ENCODE peak calls at places on chromosomes 6 and 20, in five cellular contexts. T is tibial nerve, I is IMR-90, N is transverse colon, K is endodermal cell. P is an unnamed sample. For H3K4me1, the result is how much of the 10 kb centered on the place peaks cover.

GRCh38 chr20:36925234-36925633 is 26.3 kb downstream of the SAMHD1 start:
- DNase-seq in T (no peak), I (no peak), N (no peak), K (peak), P (no peak)

GRCh38 chr20:62297449-62298227 is 5.2 kb upstream of the ADRM1 start:
- DNase-seq in T (no peak), I (no peak), N (no peak), K (no peak), P (no peak)

GRCh38 chr6:1081566-1081965 is 230.3 kb upstream of the FOXQ1 start:
- DNase-seq in T (no peak), I (peak), N (no peak), K (no peak), P (no peak)

GRCh38 chr6:32868257-32868788 is 14.3 kb downstream of the PSMB9 start:
- DNase-seq in T (peak), I (peak), N (peak), K (peak), P (no peak)

GRCh38 chr6:148650941-148651540 is 95.8 kb upstream of the UST start:
- DNase-seq in T (no peak), I (no peak), N (no peak), K (no peak), P (no peak)

GRCh38 chr20:24522452-24523330 is 53.3 kb downstream of the SYNDIG1 start:
- DNase-seq in T (no peak), I (no peak), N (no peak), K (no peak), P (no peak)

GRCh38 chr6:81856872-81857271 is 104.4 kb upstream of the TENT5A start:
- DNase-seq in T (no peak), I (no peak), N (no peak), K (no peak), P (no peak)

GRCh38 chr20:15582146-15582776 is 991.0 kb downstream of the KIF16B start:
- DNase-seq in T (no peak), I (peak), N (no peak), K (no peak), P (no peak)

GRCh38 chr6:147900191-147900830 is 391.8 kb downstream of the SAMD5 start:
- DNase-seq in T (no peak), I (peak), N (no peak), K (peak), P (no peak)

GRCh38 chr20:49335456-49335855 is 57.6 kb upstream of the ZNFX1 start:
- DNase-seq in T (no peak), I (no peak), N (no peak), K (no peak), P (no peak)

GRCh38 chr6:169156108-169156821 is 97.4 kb downstream of the THBS2 start:
- DNase-seq in T (no peak), I (peak), N (no peak), K (peak), P (no peak)

DNA sequence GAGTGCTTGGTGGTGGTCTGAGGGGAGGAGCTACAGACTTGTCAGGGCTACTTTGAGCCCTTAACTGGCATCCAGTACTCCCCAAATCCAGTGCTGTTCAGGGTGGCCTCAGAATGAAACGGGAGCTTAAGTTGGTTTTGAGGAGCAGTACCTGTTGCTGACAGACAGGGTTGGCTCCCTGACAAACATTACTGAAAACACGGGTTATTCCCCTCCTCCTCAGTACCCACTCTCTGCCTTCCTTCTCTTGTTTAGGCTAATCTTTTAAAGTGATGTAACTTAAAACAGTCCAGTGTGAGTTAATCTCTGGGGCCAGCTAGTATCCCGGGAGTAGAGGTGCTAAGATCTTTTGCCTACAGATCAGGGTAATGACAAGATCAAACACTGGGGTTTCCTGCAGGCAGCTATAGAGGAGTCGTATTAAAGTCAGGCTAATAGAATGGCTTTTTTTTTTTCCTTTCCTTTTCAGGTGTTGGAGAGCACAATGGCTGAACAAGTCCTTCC is 3.7 kb downstream of the TNFAIP3 start:
- DNase-seq in T (no peak), I (peak), N (no peak), K (no peak), P (no peak)
- H3K4me3 ChIP-seq in T (peak), I (peak), N (peak), K (peak), P (peak)

GRCh38 chr6:107606407-107606806 is 116.5 kb downstream of the SOBP start:
- DNase-seq in T (no peak), I (no peak), N (no peak), K (no peak), P (no peak)
- H3K4me1 ChIP-seq in T (under half), I (under half), N (under half), K (under half), P (under half)

DNA sequence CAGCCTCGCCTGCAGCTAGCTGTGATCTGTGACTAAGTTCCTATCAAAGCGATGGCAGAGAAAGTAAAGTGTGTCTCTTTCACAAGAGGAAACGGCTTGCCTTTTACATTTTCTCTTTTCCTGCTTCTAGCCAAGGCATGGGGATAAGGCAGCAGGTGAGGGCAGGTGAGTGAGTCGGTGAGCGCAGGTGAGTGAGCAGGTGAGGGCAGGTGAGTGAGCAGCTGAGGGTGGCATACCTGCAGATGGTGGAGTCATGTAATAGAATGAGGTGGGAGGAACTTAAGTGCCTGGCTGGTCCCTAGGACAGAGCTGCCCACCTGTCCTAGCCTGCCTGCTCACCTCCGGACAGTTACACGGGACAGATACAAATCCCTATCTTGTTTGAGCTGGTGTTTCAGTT is 30.8 kb downstream of the ZFP64 start:
- DNase-seq in T (no peak), I (no peak), N (no peak), K (no peak), P (no peak)
- H3K4me3 ChIP-seq in T (no peak), I (no peak), N (no peak), K (no peak), P (no peak)

GRCh38 chr6:158334534-158334933 is 22.3 kb downstream of the TULP4 start:
- DNase-seq in T (no peak), I (no peak), N (no peak), K (no peak), P (no peak)

GRCh38 chr6:158330016-158330415 is 17.8 kb downstream of the TULP4 start:
- DNase-seq in T (no peak), I (no peak), N (no peak), K (no peak), P (no peak)

GRCh38 chr6:158333094-158333493 is 20.8 kb downstream of the TULP4 start:
- DNase-seq in T (no peak), I (no peak), N (no peak), K (no peak), P (no peak)

GRCh38 chr6:158329531-158329930 is 17.3 kb downstream of the TULP4 start:
- DNase-seq in T (no peak), I (no peak), N (no peak), K (no peak), P (no peak)

GRCh38 chr6:158332237-158332636 is 20.0 kb downstream of the TULP4 start:
- DNase-seq in T (no peak), I (no peak), N (no peak), K (no peak), P (no peak)
- H3K4me1 ChIP-seq in T (under half), I (under half), N (under half), K (under half), P (under half)

DNA sequence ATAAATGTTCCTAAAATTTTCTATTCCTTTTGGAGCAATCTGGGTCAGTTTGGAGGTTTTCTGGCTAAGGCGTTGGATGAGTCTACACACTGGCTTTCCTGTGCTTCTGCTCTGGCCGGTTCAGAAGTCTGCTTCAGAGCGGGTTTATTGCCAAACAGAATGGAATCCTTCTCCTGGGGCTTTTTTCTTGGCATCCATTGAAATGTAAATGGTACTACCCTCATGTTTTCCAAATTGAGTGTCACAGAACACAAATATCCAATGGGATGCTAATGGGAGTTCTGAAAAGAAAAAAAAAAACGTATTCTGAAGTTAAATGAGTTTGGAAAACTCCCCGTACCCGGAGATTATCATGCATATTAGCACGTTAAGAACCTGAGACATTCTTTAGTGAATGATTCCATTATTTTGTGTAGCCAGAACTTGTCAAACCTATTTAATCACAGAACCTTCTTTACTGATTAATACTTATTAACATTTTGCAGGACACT is 930.3 kb downstream of the QKI start:
- DNase-seq in T (no peak), I (no peak), N (no peak), K (peak), P (no peak)
- H3K4me3 ChIP-seq in T (no peak), I (no peak), N (no peak), K (peak), P (no peak)

GRCh38 chr6:97406633-97407032 is 123.6 kb upstream of the MMS22L start:
- DNase-seq in T (no peak), I (no peak), N (no peak), K (no peak), P (no peak)

GRCh38 chr6:97411610-97412009 is 128.6 kb upstream of the MMS22L start:
- DNase-seq in T (no peak), I (no peak), N (no peak), K (no peak), P (no peak)

DNA sequence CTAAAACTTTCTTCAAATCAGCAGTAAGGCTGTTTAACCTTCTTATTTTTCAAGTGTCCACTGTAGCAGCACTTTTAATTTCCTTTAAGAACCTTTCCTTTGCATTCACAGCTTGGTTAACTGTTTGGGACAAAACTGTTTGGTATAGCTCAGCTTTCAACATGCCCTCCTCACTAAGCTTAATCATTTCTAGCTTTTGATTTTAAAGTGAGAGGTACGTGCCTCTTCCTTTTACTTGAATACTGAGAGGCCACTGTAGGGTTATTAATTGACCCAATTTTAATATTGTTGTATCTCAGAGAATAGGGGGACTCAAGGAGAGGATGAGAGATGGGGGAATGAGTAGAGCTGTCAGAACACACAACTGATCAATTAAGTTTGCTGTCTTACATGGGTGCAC is 129.5 kb upstream of the MMS22L start:
- DNase-seq in T (no peak), I (no peak), N (no peak), K (no peak), P (no peak)
- H3K4me1 ChIP-seq in T (under half), I (under half), N (under half), K (under half), P (under half)

GRCh38 chr6:110414669-110415296 is 592 bp downstream of the DDO start:
- DNase-seq in T (no peak), I (no peak), N (no peak), K (no peak), P (no peak)

GRCh38 chr6:110410534-110410933 is 4.8 kb downstream of the DDO start:
- DNase-seq in T (no peak), I (no peak), N (no peak), K (no peak), P (no peak)

GRCh38 chr6:110419028-110419739 is 3.8 kb upstream of the DDO start:
- DNase-seq in T (no peak), I (no peak), N (no peak), K (no peak), P (no peak)

GRCh38 chr6:110412258-110412839 is 3.0 kb downstream of the DDO start:
- DNase-seq in T (no peak), I (no peak), N (no peak), K (no peak), P (no peak)

GRCh38 chr6:110415297-110415916 is at the start of gene DDO:
- DNase-seq in T (no peak), I (peak), N (peak), K (no peak), P (no peak)
- H3K4me3 ChIP-seq in T (peak), I (peak), N (peak), K (no peak), P (no peak)

GRCh38 chr6:37145443-37145842 is 24.5 kb upstream of the PIM1 start:
- DNase-seq in T (no peak), I (no peak), N (no peak), K (no peak), P (no peak)
- H3K4me1 ChIP-seq in T (under half), I (under half), N (under half), K (under half), P (under half)

GRCh38 chr6:27679308-27679967 is 206.5 kb upstream of the ZNF184 start:
- DNase-seq in T (no peak), I (no peak), N (no peak), K (peak), P (no peak)
- H3K4me3 ChIP-seq in T (no peak), I (peak), N (no peak), K (peak), P (peak)

DNA sequence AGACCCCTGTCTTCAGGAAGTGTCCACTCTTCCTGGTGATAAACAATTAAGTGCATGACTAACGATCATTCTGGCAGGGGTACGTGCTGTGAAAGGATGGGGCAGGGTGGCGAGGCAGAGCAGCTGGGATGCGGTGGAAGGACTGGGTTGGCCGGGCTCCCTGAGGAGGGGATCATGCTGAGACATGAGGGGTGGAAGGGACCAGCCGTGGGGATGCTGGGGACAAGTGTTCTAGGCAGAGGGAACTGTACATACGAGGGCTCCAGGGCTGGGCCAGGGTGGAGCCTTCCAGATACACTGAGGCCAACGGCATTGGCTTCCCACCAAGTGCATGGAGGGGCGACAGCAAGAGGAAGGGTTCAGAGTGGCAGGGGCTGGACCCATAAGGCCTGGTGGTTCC is 65.7 kb upstream of the SIRPA start:
- DNase-seq in T (no peak), I (no peak), N (no peak), K (no peak), P (no peak)
- H3K4me1 ChIP-seq in T (under half), I (under half), N (under half), K (under half), P (under half)

P was measured in keratinocyte.